ENCODE peak calls at places on chromosomes 5 and 9, in ten cellular contexts. One of them, this sample, is unnamed.

GRCh38 chr5:110376281-110376916 is 350.1 kb downstream of the TMEM232 start:
- DNase-seq in osteocyte: no peak
- DNase-seq in HL-60: no peak
- DNase-seq in H4: no peak
- DNase-seq in cardiac muscle cell: no peak
- DNase-seq in AG09319: peak; percentile 73
- DNase-seq in fibroblast of mammary gland: peak; percentile 66
- DNase-seq in RKO: no peak
- DNase-seq in GM06990: no peak
- DNase-seq in GM19239: no peak
- DNase-seq in this sample: no peak

GRCh38 chr9:129109952-129110739 is 447 bp downstream of the CRAT start:
- DNase-seq in osteocyte: no peak
- DNase-seq in HL-60: no peak
- DNase-seq in H4: no peak
- DNase-seq in cardiac muscle cell: peak; percentile 19
- DNase-seq in AG09319: no peak
- DNase-seq in fibroblast of mammary gland: peak; percentile 28
- DNase-seq in RKO: peak; percentile 74
- DNase-seq in GM06990: no peak
- DNase-seq in GM19239: no peak
- DNase-seq in this sample: no peak

GRCh38 chr9:135085830-135086546 is 1.5 kb upstream of the OLFM1 start:
- DNase-seq in osteocyte: no peak
- DNase-seq in HL-60: no peak
- DNase-seq in H4: peak; percentile 52
- DNase-seq in cardiac muscle cell: peak; percentile 81
- DNase-seq in AG09319: peak; percentile 24
- DNase-seq in fibroblast of mammary gland: peak; percentile 59
- DNase-seq in RKO: peak; percentile 59
- DNase-seq in GM06990: peak; percentile 38
- DNase-seq in GM19239: peak; percentile 61
- DNase-seq in this sample: peak; percentile 31

GRCh38 chr9:85600675-85601263 is 141.0 kb downstream of the AGTPBP1 start:
- DNase-seq in osteocyte: no peak
- DNase-seq in HL-60: no peak
- DNase-seq in H4: peak; percentile 19
- DNase-seq in cardiac muscle cell: no peak
- DNase-seq in AG09319: no peak
- DNase-seq in fibroblast of mammary gland: no peak
- DNase-seq in RKO: no peak
- DNase-seq in GM06990: no peak
- DNase-seq in GM19239: no peak
- DNase-seq in this sample: no peak

GRCh38 chr5:139088024-139088423 is 110.1 kb downstream of the SIL1 start:
- DNase-seq in osteocyte: no peak
- DNase-seq in HL-60: no peak
- DNase-seq in H4: no peak
- DNase-seq in cardiac muscle cell: no peak
- DNase-seq in AG09319: no peak
- DNase-seq in fibroblast of mammary gland: no peak
- DNase-seq in RKO: no peak
- DNase-seq in GM06990: no peak
- DNase-seq in GM19239: no peak
- DNase-seq in this sample: no peak

GRCh38 chr5:119049824-119050449 is 20.9 kb upstream of the DMXL1 start:
- DNase-seq in osteocyte: no peak
- DNase-seq in HL-60: no peak
- DNase-seq in H4: peak; percentile 77
- DNase-seq in cardiac muscle cell: no peak
- DNase-seq in AG09319: peak; percentile 28
- DNase-seq in fibroblast of mammary gland: peak; percentile 84
- DNase-seq in RKO: no peak
- DNase-seq in GM06990: no peak
- DNase-seq in GM19239: no peak
- DNase-seq in this sample: no peak

GRCh38 chr9:94869415-94869838 is 142.9 kb downstream of the AOPEP start:
- DNase-seq in osteocyte: no peak
- DNase-seq in HL-60: no peak
- DNase-seq in H4: peak; percentile 58
- DNase-seq in cardiac muscle cell: no peak
- DNase-seq in AG09319: no peak
- DNase-seq in fibroblast of mammary gland: no peak
- DNase-seq in RKO: no peak
- DNase-seq in GM06990: no peak
- DNase-seq in GM19239: no peak
- DNase-seq in this sample: no peak

GRCh38 chr5:60340965-60341471 is 358.9 kb downstream of the DEPDC1B start:
- DNase-seq in osteocyte: no peak
- DNase-seq in HL-60: no peak
- DNase-seq in H4: no peak
- DNase-seq in cardiac muscle cell: no peak
- DNase-seq in AG09319: no peak
- DNase-seq in fibroblast of mammary gland: peak; percentile 41
- DNase-seq in RKO: no peak
- DNase-seq in GM06990: peak; percentile 39
- DNase-seq in GM19239: no peak
- DNase-seq in this sample: no peak

GRCh38 chr9:137028281-137029057 is 432 bp upstream of the ABCA2 start:
- DNase-seq in osteocyte: no peak
- DNase-seq in HL-60: peak; percentile 81
- DNase-seq in H4: peak; percentile 36
- DNase-seq in cardiac muscle cell: peak; percentile 89
- DNase-seq in AG09319: no peak
- DNase-seq in fibroblast of mammary gland: no peak
- DNase-seq in RKO: peak; percentile 86
- DNase-seq in GM06990: peak; percentile 70
- DNase-seq in GM19239: peak; percentile 82
- DNase-seq in this sample: no peak

GRCh38 chr5:57447656-57448055 is 35.0 kb downstream of the ACTBL2 start:
- DNase-seq in osteocyte: no peak
- DNase-seq in HL-60: no peak
- DNase-seq in H4: no peak
- DNase-seq in cardiac muscle cell: no peak
- DNase-seq in AG09319: no peak
- DNase-seq in fibroblast of mammary gland: peak; percentile 48
- DNase-seq in RKO: no peak
- DNase-seq in GM06990: no peak
- DNase-seq in GM19239: no peak
- DNase-seq in this sample: no peak

GRCh38 chr9:133961226-133962165 is 30.6 kb downstream of the VAV2 start:
- DNase-seq in osteocyte: no peak
- DNase-seq in HL-60: no peak
- DNase-seq in H4: no peak
- DNase-seq in cardiac muscle cell: no peak
- DNase-seq in AG09319: no peak
- DNase-seq in fibroblast of mammary gland: no peak
- DNase-seq in RKO: no peak
- DNase-seq in GM06990: no peak
- DNase-seq in GM19239: no peak
- DNase-seq in this sample: no peak

GRCh38 chr5:6197427-6197826 is 180.9 kb downstream of the MED10 start:
- DNase-seq in osteocyte: no peak
- DNase-seq in HL-60: no peak
- DNase-seq in H4: no peak
- DNase-seq in cardiac muscle cell: no peak
- DNase-seq in AG09319: no peak
- DNase-seq in fibroblast of mammary gland: no peak
- DNase-seq in RKO: no peak
- DNase-seq in GM06990: no peak
- DNase-seq in GM19239: no peak
- DNase-seq in this sample: no peak

GRCh38 chr9:126643945-126644527 is 30.3 kb downstream of the LMX1B start:
- DNase-seq in osteocyte: no peak
- DNase-seq in HL-60: no peak
- DNase-seq in H4: no peak
- DNase-seq in cardiac muscle cell: no peak
- DNase-seq in AG09319: no peak
- DNase-seq in fibroblast of mammary gland: no peak
- DNase-seq in RKO: no peak
- DNase-seq in GM06990: no peak
- DNase-seq in GM19239: no peak
- DNase-seq in this sample: no peak

GRCh38 chr9:7146582-7146981 is 388.8 kb downstream of the KDM4C start:
- DNase-seq in osteocyte: no peak
- DNase-seq in HL-60: no peak
- DNase-seq in H4: no peak
- DNase-seq in cardiac muscle cell: no peak
- DNase-seq in AG09319: no peak
- DNase-seq in fibroblast of mammary gland: no peak
- DNase-seq in RKO: no peak
- DNase-seq in GM06990: no peak
- DNase-seq in GM19239: no peak
- DNase-seq in this sample: no peak

GRCh38 chr5:155293605-155294178 is 280.1 kb downstream of the KIF4B start:
- DNase-seq in osteocyte: no peak
- DNase-seq in HL-60: no peak
- DNase-seq in H4: no peak
- DNase-seq in cardiac muscle cell: peak; percentile 43
- DNase-seq in AG09319: no peak
- DNase-seq in fibroblast of mammary gland: no peak
- DNase-seq in RKO: no peak
- DNase-seq in GM06990: no peak
- DNase-seq in GM19239: no peak
- DNase-seq in this sample: no peak

GRCh38 chr5:157559301-157559700 is 16.3 kb downstream of the ADAM19 start:
- DNase-seq in osteocyte: no peak
- DNase-seq in HL-60: no peak
- DNase-seq in H4: peak; percentile 19
- DNase-seq in cardiac muscle cell: no peak
- DNase-seq in AG09319: no peak
- DNase-seq in fibroblast of mammary gland: peak; percentile 89
- DNase-seq in RKO: no peak
- DNase-seq in GM06990: no peak
- DNase-seq in GM19239: no peak
- DNase-seq in this sample: no peak

GRCh38 chr5:103211858-103212500 is 46.6 kb upstream of the MACIR start:
- DNase-seq in osteocyte: no peak
- DNase-seq in HL-60: no peak
- DNase-seq in H4: no peak
- DNase-seq in cardiac muscle cell: no peak
- DNase-seq in AG09319: no peak
- DNase-seq in fibroblast of mammary gland: no peak
- DNase-seq in RKO: no peak
- DNase-seq in GM06990: no peak
- DNase-seq in GM19239: no peak
- DNase-seq in this sample: no peak

GRCh38 chr5:57179262-57179960 is 5.6 kb downstream of the GPBP1 start:
- DNase-seq in osteocyte: no peak
- DNase-seq in HL-60: no peak
- DNase-seq in H4: no peak
- DNase-seq in cardiac muscle cell: no peak
- DNase-seq in AG09319: no peak
- DNase-seq in fibroblast of mammary gland: no peak
- DNase-seq in RKO: no peak
- DNase-seq in GM06990: no peak
- DNase-seq in GM19239: no peak
- DNase-seq in this sample: no peak

GRCh38 chr5:180494510-180495181 is 467 bp downstream of the CNOT6 start:
- DNase-seq in osteocyte: no peak
- DNase-seq in HL-60: no peak
- DNase-seq in H4: no peak
- DNase-seq in cardiac muscle cell: peak; percentile 68
- DNase-seq in AG09319: no peak
- DNase-seq in fibroblast of mammary gland: no peak
- DNase-seq in RKO: no peak
- DNase-seq in GM06990: no peak
- DNase-seq in GM19239: peak; percentile 40
- DNase-seq in this sample: no peak

GRCh38 chr5:84816746-84817547 is 432.3 kb upstream of the EDIL3 start:
- DNase-seq in osteocyte: no peak
- DNase-seq in HL-60: no peak
- DNase-seq in H4: no peak
- DNase-seq in cardiac muscle cell: no peak
- DNase-seq in AG09319: no peak
- DNase-seq in fibroblast of mammary gland: peak; percentile 1
- DNase-seq in RKO: no peak
- DNase-seq in GM06990: no peak
- DNase-seq in GM19239: no peak
- DNase-seq in this sample: no peak

GRCh38 chr9:3359048-3359692 is 166.6 kb downstream of the RFX3 start:
- DNase-seq in osteocyte: no peak
- DNase-seq in HL-60: no peak
- DNase-seq in H4: no peak
- DNase-seq in cardiac muscle cell: no peak
- DNase-seq in AG09319: no peak
- DNase-seq in fibroblast of mammary gland: no peak
- DNase-seq in RKO: no peak
- DNase-seq in GM06990: no peak
- DNase-seq in GM19239: no peak
- DNase-seq in this sample: no peak

GRCh38 chr5:55934117-55934613 is 60.6 kb downstream of the IL6ST start:
- DNase-seq in osteocyte: no peak
- DNase-seq in HL-60: no peak
- DNase-seq in H4: peak; percentile 16
- DNase-seq in cardiac muscle cell: no peak
- DNase-seq in AG09319: no peak
- DNase-seq in fibroblast of mammary gland: no peak
- DNase-seq in RKO: no peak
- DNase-seq in GM06990: no peak
- DNase-seq in GM19239: no peak
- DNase-seq in this sample: no peak

GRCh38 chr9:128419061-128419925 is 1.4 kb upstream of the CERCAM start:
- DNase-seq in osteocyte: no peak
- DNase-seq in HL-60: no peak
- DNase-seq in H4: peak; percentile 3
- DNase-seq in cardiac muscle cell: peak; percentile 56
- DNase-seq in AG09319: no peak
- DNase-seq in fibroblast of mammary gland: peak; percentile 29
- DNase-seq in RKO: no peak
- DNase-seq in GM06990: no peak
- DNase-seq in GM19239: no peak
- DNase-seq in this sample: no peak

GRCh38 chr5:36740259-36740898 is 134.0 kb downstream of the SLC1A3 start:
- DNase-seq in osteocyte: no peak
- DNase-seq in HL-60: no peak
- DNase-seq in H4: peak; percentile 84
- DNase-seq in cardiac muscle cell: no peak
- DNase-seq in AG09319: no peak
- DNase-seq in fibroblast of mammary gland: no peak
- DNase-seq in RKO: no peak
- DNase-seq in GM06990: no peak
- DNase-seq in GM19239: no peak
- DNase-seq in this sample: no peak

GRCh38 chr9:107044872-107045271 is 181.9 kb downstream of the ZNF462 start:
- DNase-seq in osteocyte: no peak
- DNase-seq in HL-60: no peak
- DNase-seq in H4: no peak
- DNase-seq in cardiac muscle cell: no peak
- DNase-seq in AG09319: no peak
- DNase-seq in fibroblast of mammary gland: no peak
- DNase-seq in RKO: no peak
- DNase-seq in GM06990: no peak
- DNase-seq in GM19239: no peak
- DNase-seq in this sample: no peak

GRCh38 chr5:72138943-72139467 is 31.7 kb downstream of the MAP1B start:
- DNase-seq in osteocyte: no peak
- DNase-seq in HL-60: no peak
- DNase-seq in H4: peak; percentile 89
- DNase-seq in cardiac muscle cell: no peak
- DNase-seq in AG09319: peak; percentile 81
- DNase-seq in fibroblast of mammary gland: peak; percentile 98
- DNase-seq in RKO: peak; percentile 68
- DNase-seq in GM06990: peak; percentile 53
- DNase-seq in GM19239: no peak
- DNase-seq in this sample: no peak

GRCh38 chr9:35163413-35163812 is 1.6 kb downstream of the UNC13B start:
- DNase-seq in osteocyte: no peak
- DNase-seq in HL-60: no peak
- DNase-seq in H4: no peak
- DNase-seq in cardiac muscle cell: no peak
- DNase-seq in AG09319: no peak
- DNase-seq in fibroblast of mammary gland: no peak
- DNase-seq in RKO: no peak
- DNase-seq in GM06990: no peak
- DNase-seq in GM19239: no peak
- DNase-seq in this sample: no peak

GRCh38 chr9:125650271-125650737 is 56.7 kb downstream of the MAPKAP1 start:
- DNase-seq in osteocyte: no peak
- DNase-seq in HL-60: peak; percentile 80
- DNase-seq in H4: no peak
- DNase-seq in cardiac muscle cell: no peak
- DNase-seq in AG09319: no peak
- DNase-seq in fibroblast of mammary gland: peak; percentile 75
- DNase-seq in RKO: peak; percentile 96
- DNase-seq in GM06990: peak; percentile 52
- DNase-seq in GM19239: peak; percentile 26
- DNase-seq in this sample: peak; percentile 77